ENCODE peak calls at places on chromosome 18, in six cellular contexts. F is fibroblast of lung, W is ascending aorta, B is tibial artery, N is sigmoid colon, E is lower lobe of right lung. L is an unnamed sample.

GRCh38 chr18:34491719-34492118 is 218.4 kb upstream of the DTNA start:
- DNase-seq in F (no peak), W (no peak), E (no peak), B (no peak), N (no peak), L (no peak)

GRCh38 chr18:11800947-11801346 is 50.3 kb upstream of the CHMP1B start:
- DNase-seq in N (no peak), E (no peak), F (no peak), W (no peak), B (no peak), L (no peak)

GRCh38 chr18:23301971-23302370 is 151.1 kb upstream of the RIOK3 start:
- DNase-seq in N (no peak), F (no peak), W (no peak), B (no peak), E (no peak), L (no peak)

GRCh38 chr18:50836521-50836957 is 16.7 kb upstream of the MRO start:
- DNase-seq in E (no peak), F (peak), B (no peak), W (no peak), N (no peak), L (peak)

GRCh38 chr18:60676807-60677206 is 304.2 kb upstream of the MC4R start:
- DNase-seq in E (no peak), W (no peak), N (no peak), B (no peak), F (no peak), L (no peak)

GRCh38 chr18:31243740-31244512 is 74.0 kb upstream of the DSG1 start:
- DNase-seq in F (no peak), E (no peak), N (no peak), W (no peak), B (no peak), L (no peak)

GRCh38 chr18:45353530-45353929 is 261.7 kb upstream of the SLC14A2 start:
- DNase-seq in N (no peak), F (peak), B (no peak), W (no peak), E (no peak), L (peak)

GRCh38 chr18:23438608-23439366 is 14.3 kb upstream of the RIOK3 start:
- DNase-seq in N (no peak), W (no peak), B (no peak), E (no peak), F (no peak), L (no peak)

GRCh38 chr18:73520229-73520628 is 627.4 kb downstream of the FBXO15 start:
- DNase-seq in N (no peak), E (no peak), B (no peak), W (no peak), F (no peak), L (no peak)

GRCh38 chr18:31659574-31660149 is 24.7 kb downstream of the B4GALT6 start:
- DNase-seq in B (no peak), W (no peak), E (no peak), N (no peak), F (no peak), L (no peak)

GRCh38 chr18:12747530-12748315 is 44.9 kb downstream of the PSMG2 start:
- DNase-seq in F (peak), W (no peak), E (no peak), B (no peak), N (no peak), L (no peak)

GRCh38 chr18:58297198-58297597 is 253.2 kb downstream of the NEDD4L start:
- DNase-seq in B (no peak), W (no peak), E (no peak), N (no peak), F (peak), L (no peak)

GRCh38 chr18:29892960-29893558 is 1149.5 kb downstream of the DSC3 start:
- DNase-seq in N (no peak), B (no peak), W (no peak), E (no peak), F (peak), L (no peak)

GRCh38 chr18:25350561-25351201 is 1.3 kb downstream of the ZNF521 start:
- DNase-seq in N (peak), E (peak), W (no peak), B (peak), F (peak), L (no peak)

GRCh38 chr18:30271716-30272115 is 770.8 kb downstream of the DSC3 start:
- DNase-seq in W (no peak), B (no peak), N (no peak), F (no peak), E (no peak), L (no peak)

GRCh38 chr18:57951999-57952774 is 91.8 kb upstream of the NEDD4L start:
- DNase-seq in N (no peak), B (no peak), W (no peak), E (peak), F (peak), L (no peak)

GRCh38 chr18:75003089-75003488 is 205.8 kb downstream of the PTGR3 start:
- DNase-seq in F (peak), W (no peak), N (no peak), B (no peak), E (no peak), L (no peak)

GRCh38 chr18:70422061-70422965 is 133.5 kb downstream of the SOCS6 start:
- DNase-seq in F (peak), W (peak), B (peak), E (peak), N (peak), L (peak)

GRCh38 chr18:74652392-74652988 is 54.8 kb downstream of the ZNF407 start:
- DNase-seq in E (no peak), N (no peak), B (no peak), W (no peak), F (peak), L (peak)

GRCh38 chr18:42929857-42930256 is 185.6 kb downstream of the RIT2 start:
- DNase-seq in E (no peak), N (no peak), B (no peak), W (no peak), F (peak), L (no peak)

GRCh38 chr18:58077329-58077728 is 33.3 kb downstream of the NEDD4L start:
- DNase-seq in E (no peak), N (no peak), B (no peak), W (no peak), F (no peak), L (no peak)

GRCh38 chr18:50649821-50650220 is 89.9 kb downstream of the MAPK4 start:
- DNase-seq in F (peak), B (peak), N (peak), E (peak), W (peak), L (no peak)

GRCh38 chr18:3035635-3036034 is 22.7 kb upstream of the LPIN2 start:
- DNase-seq in E (no peak), N (no peak), F (no peak), W (no peak), B (no peak), L (no peak)

GRCh38 chr18:76386886-76387285 is 108.2 kb downstream of the ZNF516 start:
- DNase-seq in F (no peak), N (peak), W (no peak), B (no peak), E (no peak), L (no peak)

GRCh38 chr18:57025525-57025924 is 121.4 kb upstream of the BOD1L2 start:
- DNase-seq in N (no peak), W (no peak), F (peak), E (no peak), B (no peak), L (no peak)

GRCh38 chr18:7516505-7517117 is 50.5 kb upstream of the PTPRM start:
- DNase-seq in N (no peak), F (no peak), E (no peak), B (no peak), W (no peak), L (no peak)

GRCh38 chr18:32243358-32243757 is 53.5 kb downstream of the MEP1B start:
- DNase-seq in F (no peak), E (no peak), N (no peak), B (no peak), W (no peak), L (no peak)

GRCh38 chr18:23105581-23106219 is 29.6 kb upstream of the CABLES1 start:
- DNase-seq in W (no peak), N (no peak), E (no peak), B (no peak), F (no peak), L (no peak)

GRCh38 chr18:55753643-55754255 is 165.8 kb upstream of the TCF4 start:
- DNase-seq in N (no peak), B (no peak), W (no peak), E (no peak), F (peak), L (peak)

GRCh38 chr18:53660306-53660705 is 564.2 kb downstream of the MBD2 start:
- DNase-seq in F (no peak), B (no peak), E (no peak), N (no peak), W (no peak), L (no peak)

GRCh38 chr18:13242797-13243196 is 24.2 kb downstream of the LDLRAD4 start:
- DNase-seq in B (peak), F (no peak), E (peak), W (no peak), N (peak), L (no peak)

GRCh38 chr18:5582849-5583667 is 39.3 kb upstream of the EPB41L3 start:
- DNase-seq in E (no peak), N (no peak), B (peak), W (no peak), F (peak), L (no peak)

GRCh38 chr18:51385270-51385669 is 187.8 kb upstream of the MEX3C start:
- DNase-seq in N (no peak), E (no peak), F (no peak), B (no peak), W (no peak), L (no peak)

GRCh38 chr18:74476154-74476553 is 19.0 kb upstream of the DIPK1C start:
- DNase-seq in F (no peak), N (no peak), W (no peak), B (no peak), E (no peak), L (no peak)

GRCh38 chr18:70397259-70397925 is 108.5 kb downstream of the SOCS6 start:
- DNase-seq in E (no peak), B (no peak), N (no peak), F (peak), W (no peak), L (no peak)

GRCh38 chr18:61201516-61201915 is 131.7 kb upstream of the CDH20 start:
- DNase-seq in E (no peak), W (no peak), B (no peak), N (no peak), F (peak), L (no peak)

GRCh38 chr18:32160547-32160946 is 29.3 kb upstream of the MEP1B start:
- DNase-seq in E (no peak), F (no peak), N (no peak), B (no peak), W (no peak), L (no peak)

GRCh38 chr18:39380823-39381222 is 1815.2 kb upstream of the CELF4 start:
- DNase-seq in W (no peak), N (no peak), F (no peak), E (no peak), B (no peak), L (no peak)

DNA sequence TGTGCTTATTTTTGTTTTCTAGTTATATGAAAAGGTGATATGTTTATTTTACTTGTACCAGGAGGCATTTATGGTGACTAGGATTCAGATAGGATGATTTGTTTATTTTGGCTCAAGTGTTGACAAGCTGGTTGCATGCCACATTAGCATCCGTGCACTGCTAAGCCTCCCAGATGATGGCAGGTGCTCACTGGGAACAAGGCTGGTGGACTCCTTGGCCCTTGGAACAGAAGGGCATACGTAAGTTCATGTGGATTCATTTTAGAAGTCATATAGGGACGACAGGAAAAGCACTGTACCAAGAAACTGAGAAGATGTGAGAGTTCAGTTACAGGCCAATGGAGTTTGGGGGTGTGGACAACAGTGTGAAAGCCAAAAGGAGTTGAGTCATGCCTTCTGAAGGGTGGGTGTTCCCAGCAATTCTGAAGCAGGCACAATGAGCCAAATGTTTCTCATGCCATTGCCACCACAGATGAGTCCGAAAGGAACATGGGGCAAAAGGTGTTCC is 166.2 kb downstream of the PHLPP1 start:
- DNase-seq in N (no peak), B (peak), W (no peak), E (no peak), F (peak), L (peak)
- H3K27ac ChIP-seq in N (no peak), B (no peak), W (no peak), E (no peak), F (no peak), L (peak)

DNA sequence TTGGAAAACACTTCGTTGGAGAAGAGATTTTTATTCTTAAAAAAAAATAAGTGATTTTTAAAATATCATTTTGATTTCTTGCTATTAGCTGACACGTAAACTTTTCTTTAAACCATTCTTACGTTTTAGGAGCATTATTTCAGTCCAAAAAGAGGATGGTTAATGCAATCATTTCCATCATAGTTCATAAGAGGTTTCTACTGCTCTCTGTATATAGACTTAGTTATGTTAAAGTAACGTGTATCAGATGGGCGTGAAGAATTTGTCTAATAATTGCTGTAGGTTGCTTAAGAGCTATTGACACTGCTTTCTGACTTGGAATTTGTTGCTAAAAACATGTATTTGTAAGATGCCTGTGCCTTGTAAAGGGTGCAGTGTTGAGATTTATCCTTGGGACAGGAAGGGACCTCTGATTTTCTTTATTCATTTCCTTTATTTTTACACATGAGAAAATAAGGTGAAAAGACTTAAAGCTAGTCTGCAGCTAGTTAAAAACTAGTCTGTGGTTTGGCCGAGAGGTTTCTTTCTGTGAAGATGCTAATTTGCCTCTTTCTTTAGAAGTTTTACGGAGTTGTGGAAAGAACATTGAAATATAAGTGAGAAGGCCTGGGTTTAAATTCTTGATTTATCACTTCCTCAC is 2.9 kb downstream of the ANKRD12 start:
- DNase-seq in E (no peak), W (no peak), F (no peak), B (no peak), N (no peak), L (no peak)
- H3K27ac ChIP-seq in E (peak), W (peak), F (peak), B (peak), N (peak), L (no peak)

DNA sequence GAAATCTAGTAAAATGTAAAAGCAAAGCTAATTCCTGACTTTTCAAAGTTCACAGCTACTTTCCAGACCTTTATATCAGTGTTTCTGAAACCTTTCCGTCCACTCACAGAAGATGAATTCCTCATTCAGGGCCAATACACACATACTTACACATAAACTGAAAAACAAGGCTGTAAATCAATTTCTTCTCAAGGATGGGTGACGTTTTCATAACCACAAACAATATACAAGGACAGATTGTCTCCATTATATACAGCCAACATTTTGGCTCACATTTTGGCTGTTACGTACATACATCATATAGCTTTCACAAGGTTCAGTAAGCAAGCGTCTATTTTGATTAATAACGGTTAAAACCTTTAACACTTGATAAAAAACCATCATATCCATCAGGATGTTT is 1.4 kb downstream of the RPRD1A start:
- DNase-seq in N (no peak), F (peak), B (no peak), W (no peak), E (no peak), L (no peak)
- H3K27ac ChIP-seq in N (no peak), F (peak), B (no peak), W (no peak), E (no peak), L (no peak)

GRCh38 chr18:48780151-48781001 is 170.4 kb downstream of the SMAD7 start:
- DNase-seq in N (no peak), B (no peak), W (no peak), E (peak), F (peak), L (no peak)

GRCh38 chr18:48781041-48781989 is 169.4 kb downstream of the SMAD7 start:
- DNase-seq in W (peak), B (peak), F (peak), E (peak), N (peak), L (no peak)

GRCh38 chr18:48777737-48778111 is 173.0 kb downstream of the SMAD7 start:
- DNase-seq in F (peak), N (no peak), B (peak), E (peak), W (no peak), L (no peak)

GRCh38 chr18:48778344-48779011 is 172.3 kb downstream of the SMAD7 start:
- DNase-seq in W (no peak), B (no peak), N (no peak), F (no peak), E (peak), L (no peak)

DNA sequence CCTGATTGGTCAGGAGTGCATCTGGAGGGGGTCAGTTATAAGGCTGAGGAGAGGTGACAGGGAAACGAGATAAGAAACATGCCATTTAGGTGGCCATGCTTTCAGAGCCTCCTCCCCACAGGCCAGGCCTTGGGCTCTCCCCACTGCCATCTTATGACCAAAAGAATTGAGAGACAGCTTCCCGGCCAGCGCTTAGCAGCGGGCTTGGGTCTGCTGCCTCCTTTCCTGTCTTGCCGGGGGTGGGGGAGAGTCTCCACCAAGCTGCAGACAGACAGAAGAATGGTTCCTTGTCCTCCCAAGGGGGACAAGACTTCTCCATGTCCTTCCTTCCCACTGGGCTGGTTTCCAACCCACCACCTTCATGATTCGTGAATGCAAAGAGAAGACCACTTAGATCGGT is 171.3 kb downstream of the SMAD7 start:
- DNase-seq in B (no peak), W (no peak), F (no peak), N (no peak), E (peak), L (no peak)
- H3K27ac ChIP-seq in B (peak), W (peak), F (no peak), N (peak), E (peak), L (no peak)